ENCODE peak calls at places on chromosomes 16 and 17, in seven cellular contexts. U, X, Z, F, K, W and Q are unnamed samples.

GRCh38 chr16:19833176-19833575 is 51.5 kb downstream of the GPRC5B start:
- DNase-seq in U (no peak), X (no peak), Z (no peak), F (no peak), K (no peak), W (no peak), Q (no peak)

GRCh38 chr17:77320501-77321256 is 179.9 kb downstream of the SEC14L1 start:
- DNase-seq in U (peak; percentile 82), X (peak; percentile 36), Z (no peak), F (peak; percentile 78), K (peak; percentile 53), W (peak; percentile 85), Q (peak; percentile 35)

GRCh38 chr17:60390223-60390622 is 1.7 kb downstream of the USP32 start:
- DNase-seq in U (no peak), X (no peak), Z (no peak), F (no peak), K (no peak), W (peak; percentile 82), Q (no peak)

GRCh38 chr16:52624891-52625290 is 77.9 kb upstream of the TOX3 start:
- DNase-seq in U (no peak), X (no peak), Z (no peak), F (no peak), K (no peak), W (no peak), Q (no peak)

GRCh38 chr16:57840833-57841232 is 38.5 kb upstream of the KIFC3 start:
- DNase-seq in U (no peak), X (no peak), Z (no peak), F (no peak), K (no peak), W (no peak), Q (no peak)

GRCh38 chr17:32992360-32993033 is 850 bp downstream of the SPACA3 start:
- DNase-seq in U (no peak), X (no peak), Z (no peak), F (no peak), K (peak; percentile 50), W (no peak), Q (no peak)

GRCh38 chr17:68812876-68813584 is 142.2 kb downstream of the ABCA8 start:
- DNase-seq in U (no peak), X (no peak), Z (no peak), F (no peak), K (no peak), W (no peak), Q (no peak)

GRCh38 chr17:22278302-22279275 is 586.3 kb downstream of the KCNJ18 start:
- DNase-seq in U (no peak), X (no peak), Z (no peak), F (no peak), K (no peak), W (no peak), Q (no peak)

GRCh38 chr17:55641559-55642160 is 81.0 kb downstream of the TMEM100 start:
- DNase-seq in U (peak; percentile 78), X (no peak), Z (peak; percentile 71), F (peak; percentile 60), K (peak; percentile 21), W (peak; percentile 64), Q (peak; percentile 15)

GRCh38 chr17:38352245-38353083 is 820 bp downstream of the SOCS7 start:
- DNase-seq in U (peak; percentile 52), X (no peak), Z (peak; percentile 32), F (no peak), K (peak; percentile 35), W (peak; percentile 66), Q (peak; percentile 69)

GRCh38 chr17:4204676-4205075 is 59.1 kb downstream of the ANKFY1 start:
- DNase-seq in U (peak; percentile 56), X (no peak), Z (peak; percentile 49), F (no peak), K (no peak), W (peak; percentile 93), Q (no peak)

GRCh38 chr17:36722121-36722902 is 120.9 kb downstream of the MRM1 start:
- DNase-seq in U (peak; percentile 88), X (no peak), Z (peak; percentile 53), F (peak; percentile 55), K (peak; percentile 97), W (peak; percentile 14), Q (peak; percentile 97)

GRCh38 chr17:31134526-31134925 is 39.7 kb downstream of the NF1 start:
- DNase-seq in U (no peak), X (no peak), Z (no peak), F (no peak), K (no peak), W (no peak), Q (no peak)

GRCh38 chr17:81409190-81409935 is 14.1 kb downstream of the BAHCC1 start:
- DNase-seq in U (no peak), X (no peak), Z (no peak), F (no peak), K (peak; percentile 78), W (no peak), Q (peak; percentile 92)

GRCh38 chr17:79843917-79844815 is 4.9 kb upstream of the CBX4 start:
- DNase-seq in U (peak; percentile 68), X (no peak), Z (peak; percentile 82), F (peak; percentile 73), K (no peak), W (peak; percentile 85), Q (peak; percentile 92)
- H3K4me3 ChIP-seq in U (peak overlapping the region; percentile 66), X (peak overlapping the region; percentile 89), Z (peak overlapping the region; percentile 66), F (peak overlapping the region; percentile 41), K (no peak overlapping the region), W (peak overlapping the region; percentile 74), Q (peak overlapping the region; percentile 48)

GRCh38 chr17:6775871-6776405 is at the start of gene FBXO39:
- DNase-seq in U (no peak), X (no peak), Z (no peak), F (no peak), K (no peak), W (no peak), Q (peak; percentile 82)

GRCh38 chr17:6768447-6768846 is 7.6 kb upstream of the FBXO39 start:
- DNase-seq in U (no peak), X (no peak), Z (no peak), F (no peak), K (no peak), W (no peak), Q (no peak)

DNA sequence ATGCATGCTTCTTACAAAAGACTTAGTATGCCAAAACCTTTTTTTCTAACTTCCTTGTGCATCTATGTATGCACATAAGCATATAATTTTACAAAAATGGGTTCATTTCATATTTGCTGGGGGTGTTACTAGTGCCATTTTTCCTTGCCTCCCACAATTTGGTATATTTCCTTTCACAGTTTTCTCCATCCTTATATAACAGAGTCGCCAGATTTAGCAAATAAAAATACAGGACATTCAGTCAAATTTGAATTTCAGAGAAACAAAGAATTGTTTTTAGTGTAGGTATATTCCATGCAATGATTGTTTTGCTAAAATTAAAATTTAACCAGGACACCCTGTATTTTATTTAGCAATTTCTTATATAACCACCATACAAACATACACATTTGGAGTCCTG is 4.0 kb upstream of the FBXO39 start:
- DNase-seq in U (no peak), X (no peak), Z (no peak), F (no peak), K (no peak), W (no peak), Q (no peak)
- H3K36me3 ChIP-seq in U (no peaks in the 10 kb centered on the region), X (peaks cover 57% of the 10 kb centered on the region), Z (peaks cover 72% of the 10 kb centered on the region), F (peaks cover 70% of the 10 kb centered on the region), K (no peaks in the 10 kb centered on the region), W (peaks cover 70% of the 10 kb centered on the region), Q (no peaks in the 10 kb centered on the region)

GRCh38 chr17:48671697-48672171 is 45.6 kb upstream of the HOXB9 start:
- DNase-seq in U (peak; percentile 92), X (peak; percentile 44), Z (peak; percentile 78), F (peak; percentile 80), K (peak; percentile 73), W (peak; percentile 92), Q (peak; percentile 80)
- H3K4me3 ChIP-seq in U (peak overlapping the region; percentile 22), X (peak overlapping the region; percentile 59), Z (peak overlapping the region; percentile 27), F (peak overlapping the region; percentile 15), K (peak overlapping the region; percentile 10), W (peak overlapping the region; percentile 80), Q (peak overlapping the region; percentile 9)

DNA sequence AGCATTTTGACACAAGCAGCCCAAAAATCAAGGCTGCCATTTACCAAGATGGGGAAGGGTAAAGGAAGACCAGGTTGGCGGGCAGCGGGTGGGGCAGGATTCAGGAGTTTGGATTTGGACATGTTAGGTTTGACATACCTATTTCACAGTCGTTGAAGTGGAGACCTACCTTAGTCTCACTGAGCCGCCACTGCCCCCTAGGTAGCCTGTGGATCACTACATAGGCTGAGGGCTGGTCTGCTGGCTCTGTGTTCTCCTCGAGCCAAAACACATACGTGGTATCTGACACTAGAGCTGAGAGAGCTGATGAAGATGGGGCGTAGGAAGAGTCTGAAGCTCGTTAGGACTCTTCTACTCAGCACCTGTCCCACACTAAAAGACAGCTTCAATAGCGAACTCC is 115.1 kb downstream of the HIC1 start:
- DNase-seq in U (peak; percentile 77), X (no peak), Z (no peak), F (no peak), K (peak; percentile 22), W (no peak), Q (peak; percentile 64)
- H3K36me3 ChIP-seq in U (no peaks in the 10 kb centered on the region), X (peaks cover 13% of the 10 kb centered on the region), Z (peaks cover 52% of the 10 kb centered on the region), F (peaks cover 12% of the 10 kb centered on the region), K (peaks cover 11% of the 10 kb centered on the region), W (peaks cover 24% of the 10 kb centered on the region), Q (peaks cover 2% of the 10 kb centered on the region)

GRCh38 chr17:75396025-75396424 is 9.5 kb downstream of the GRB2 start:
- DNase-seq in U (no peak), X (no peak), Z (no peak), F (peak; percentile 11), K (no peak), W (no peak), Q (no peak)
- H3K4me3 ChIP-seq in U (no peak overlapping the region), X (no peak overlapping the region), Z (no peak overlapping the region), F (no peak overlapping the region), K (no peak overlapping the region), W (no peak overlapping the region), Q (no peak overlapping the region)

DNA sequence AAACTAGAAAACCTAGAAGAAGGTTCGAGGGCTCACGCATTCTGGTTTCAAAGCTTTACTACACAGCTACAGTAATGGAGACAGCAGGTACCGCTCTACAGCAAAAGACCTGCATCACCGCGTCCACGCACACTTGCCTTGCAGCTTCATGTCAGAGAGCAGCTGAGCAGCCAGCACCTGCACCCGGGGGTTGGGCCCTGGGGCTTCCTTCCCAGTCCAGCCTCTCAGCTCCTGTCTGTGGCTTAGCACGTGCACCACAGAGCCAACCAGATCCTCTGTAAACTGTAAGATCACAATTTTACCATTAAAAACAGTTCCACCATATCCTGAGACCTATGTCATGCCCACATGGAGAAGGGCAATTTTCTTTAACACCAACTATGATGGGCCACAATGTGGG is 15.3 kb downstream of the MEAK7 start:
- DNase-seq in U (no peak), X (no peak), Z (no peak), F (no peak), K (no peak), W (no peak), Q (no peak)
- H3K36me3 ChIP-seq in U (no peaks in the 10 kb centered on the region), X (peaks cover 10% of the 10 kb centered on the region), Z (peaks cover 60% of the 10 kb centered on the region), F (peaks cover 64% of the 10 kb centered on the region), K (peaks cover 1% of the 10 kb centered on the region), W (peaks cover 71% of the 10 kb centered on the region), Q (peaks cover 9% of the 10 kb centered on the region)

DNA sequence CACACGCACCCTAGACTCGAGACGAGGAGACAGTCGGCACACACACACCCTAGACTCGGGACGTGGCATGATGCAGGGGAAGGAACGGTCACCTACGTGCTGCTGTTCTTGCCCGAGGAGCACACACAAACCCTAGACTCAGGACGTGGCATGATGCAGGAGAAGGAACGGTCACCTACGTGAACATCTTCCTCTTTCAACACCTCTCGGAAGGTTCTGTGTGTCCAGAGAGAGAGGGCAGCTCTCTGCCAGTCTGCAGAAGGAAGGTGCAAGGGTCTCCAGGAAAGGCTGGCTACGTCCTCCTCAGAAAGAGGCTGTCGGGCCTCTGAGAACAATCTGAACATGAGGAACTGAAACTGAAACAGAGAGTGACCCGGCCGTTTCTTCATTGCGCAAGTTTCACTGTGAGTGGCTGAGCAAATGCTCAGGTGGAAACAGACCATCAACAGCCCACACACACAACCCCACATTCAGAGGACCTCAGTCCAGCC is 43.4 kb downstream of the ZNF276 start:
- DNase-seq in U (peak; percentile 95), X (peak; percentile 8), Z (peak; percentile 54), F (no peak), K (no peak), W (no peak), Q (peak; percentile 8)
- H3K4me3 ChIP-seq in U (peak overlapping the region; percentile 67), X (peak overlapping the region; percentile 48), Z (peak overlapping the region; percentile 49), F (no peak overlapping the region), K (no peak overlapping the region), W (no peak overlapping the region), Q (no peak overlapping the region)